ENCODE peak calls at places on chromosome 22, in four cellular contexts. I is cardiac fibroblast, K is AG10803, U is AG04450. T is an unnamed sample.

GRCh38 chr22:43420991-43421665 is 9.3 kb downstream of the MPPED1 start:
- DNase-seq in I (no peak), K (no peak), U (no peak), T (no peak)

GRCh38 chr22:17303441-17303839 is 65.8 kb upstream of the CECR2 start:
- DNase-seq in I (no peak), K (no peak), U (no peak), T (no peak)

GRCh38 chr22:19691721-19692341 is 22.5 kb upstream of the SEPTIN5 start:
- DNase-seq in I (peak), K (peak), U (peak), T (no peak)

GRCh38 chr22:44070029-44070428 is 45.9 kb downstream of the PARVB start:
- DNase-seq in I (no peak), K (no peak), U (no peak), T (no peak)

GRCh38 chr22:19149047-19149883 is 827 bp downstream of the GSC2 start:
- DNase-seq in I (no peak), K (no peak), U (no peak), T (no peak)

GRCh38 chr22:42994276-42994916 is 20.6 kb downstream of the PACSIN2 start:
- DNase-seq in I (no peak), K (no peak), U (no peak), T (no peak)

GRCh38 chr22:43136255-43136654 is 6.9 kb downstream of the MCAT start:
- DNase-seq in I (peak), K (no peak), U (no peak), T (no peak)

GRCh38 chr22:22556995-22557925 is 1.8 kb downstream of the PRAME start:
- DNase-seq in I (no peak), K (no peak), U (no peak), T (no peak)

GRCh38 chr22:24338701-24339451 is 68.2 kb downstream of the SPECC1L start:
- DNase-seq in I (no peak), K (peak), U (no peak), T (no peak)

GRCh38 chr22:39703890-39704658 is 133.5 kb downstream of the CACNA1I start:
- DNase-seq in I (peak), K (no peak), U (no peak), T (no peak)

GRCh38 chr22:32533265-32534068 is 58.9 kb downstream of the FBXO7 start:
- DNase-seq in I (no peak), K (peak), U (no peak), T (no peak)

GRCh38 chr22:20786048-20786447 is 12.1 kb downstream of the SERPIND1 start:
- DNase-seq in I (no peak), K (no peak), U (no peak), T (no peak)

GRCh38 chr22:33747576-33748180 is 172.6 kb downstream of the LARGE1 start:
- DNase-seq in I (no peak), K (no peak), U (no peak), T (no peak)

GRCh38 chr22:24244144-24244787 is 616 bp downstream of the GGT5 start:
- DNase-seq in I (peak), K (peak), U (no peak), T (no peak)

GRCh38 chr22:36467946-36468345 is 13.5 kb downstream of the TXN2 start:
- DNase-seq in I (peak), K (peak), U (peak), T (peak)

GRCh38 chr22:24450600-24450999 is 23.2 kb downstream of the ADORA2A start:
- DNase-seq in I (no peak), K (no peak), U (no peak), T (no peak)

DNA sequence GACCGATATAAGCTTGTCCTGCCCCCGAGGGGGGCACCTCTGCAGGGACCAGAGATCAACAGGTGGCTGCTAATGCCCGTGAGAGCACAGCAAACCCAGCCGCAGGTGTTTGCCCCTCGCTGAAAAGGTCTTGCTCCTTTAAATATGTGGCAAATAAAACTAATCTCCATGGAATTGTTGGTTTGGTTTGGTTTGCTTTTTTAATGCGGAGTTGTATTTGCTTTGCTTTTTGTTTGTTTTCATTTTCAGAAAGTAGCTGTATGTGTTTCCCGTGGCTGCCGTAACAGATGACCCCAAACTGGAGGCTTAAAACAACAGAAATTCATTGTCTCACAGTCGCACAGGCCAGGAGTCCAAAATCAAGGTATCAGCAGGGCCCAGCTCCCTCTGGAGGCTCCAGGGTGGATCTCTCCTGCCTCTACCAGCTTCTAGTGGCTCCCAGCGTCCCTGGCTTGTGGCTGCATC is 93.0 kb downstream of the CELSR1 start:
- DNase-seq in I (no peak), K (no peak), U (no peak), T (no peak)
- TF ChIP-seq CTCF in I (no peak), K (peak), U (peak), T (peak)

DNA sequence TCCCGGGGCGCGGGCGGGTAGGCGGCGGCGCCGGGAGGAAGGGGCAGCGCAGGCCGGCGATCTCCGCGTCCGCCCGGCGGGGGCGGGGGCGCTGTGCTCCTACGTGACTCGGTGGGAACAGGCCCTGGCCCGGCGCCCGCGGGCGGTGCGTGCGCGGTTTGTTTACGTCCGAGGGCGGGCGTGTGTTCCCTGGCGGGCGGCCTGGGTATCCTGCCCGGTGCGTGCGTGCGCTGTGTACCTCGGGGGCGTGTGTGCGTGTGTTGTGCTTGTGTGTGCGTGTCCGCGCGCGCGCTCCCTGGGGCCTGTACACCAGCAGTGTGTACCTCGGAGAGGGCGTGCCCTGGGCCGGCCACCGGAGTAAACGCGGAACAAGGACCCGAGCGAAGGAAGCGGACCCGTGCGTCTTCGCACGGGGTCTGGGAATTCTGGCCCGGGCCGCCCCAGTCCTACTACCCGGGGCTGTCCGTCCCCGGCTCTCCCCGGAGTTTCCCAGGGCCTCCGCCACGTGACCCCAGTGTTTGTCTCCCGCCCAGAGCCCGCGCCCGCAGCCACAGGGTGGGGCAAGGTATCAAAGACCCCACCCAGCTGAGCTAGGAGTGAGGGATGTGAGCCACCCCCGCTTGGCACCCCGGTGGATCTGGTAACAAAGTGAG is 769 bp downstream of the MAFF start:
- DNase-seq in I (peak), K (peak), U (peak), T (peak)
- TF ChIP-seq CTCF in I (no peak), K (no peak), U (no peak), T (peak)

GRCh38 chr22:41021655-41022454 is 70.5 kb upstream of the EP300 start:
- DNase-seq in I (peak), K (peak), U (no peak), T (peak)
- TF ChIP-seq CTCF in I (no peak), K (no peak), U (no peak), T (peak)

GRCh38 chr22:46881373-46882118 is 119.1 kb downstream of the TBC1D22A start:
- DNase-seq in I (no peak), K (peak), U (no peak), T (no peak)
- TF ChIP-seq CTCF in I (no peak), K (no peak), U (no peak), T (no peak)

DNA sequence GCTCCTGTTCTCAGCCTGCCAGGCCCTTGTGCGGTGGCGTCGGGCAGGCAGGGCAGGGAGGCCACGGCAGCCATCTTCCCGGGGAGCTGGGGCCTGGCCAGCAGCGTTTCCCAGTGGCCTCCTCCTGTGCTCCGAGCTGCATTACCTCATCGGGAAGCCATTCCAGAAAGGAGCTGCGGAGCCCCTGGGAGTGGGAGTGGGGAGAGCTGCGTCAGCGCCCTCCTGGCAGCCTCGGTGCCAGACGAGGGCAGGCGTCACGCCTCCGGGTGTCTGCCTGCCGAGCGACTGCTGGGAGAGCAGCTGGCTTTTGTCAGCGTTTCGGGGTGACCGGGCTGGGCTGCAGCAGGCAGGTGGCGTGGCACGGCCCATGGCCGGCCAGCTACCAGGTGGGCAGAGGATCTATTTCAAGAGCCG is 30.9 kb upstream of the WNT7B start:
- DNase-seq in I (peak), K (peak), U (peak), T (no peak)
- TF ChIP-seq CTCF in I (no peak), K (no peak), U (no peak), T (no peak)

GRCh38 chr22:29691636-29692326 is 28.0 kb upstream of the CABP7 start:
- DNase-seq in I (no peak), K (no peak), U (no peak), T (no peak)

GRCh38 chr22:29692327-29692640 is 27.5 kb upstream of the CABP7 start:
- DNase-seq in I (no peak), K (no peak), U (no peak), T (no peak)

GRCh38 chr22:29689201-29689871 is 30.5 kb upstream of the CABP7 start:
- DNase-seq in I (no peak), K (no peak), U (no peak), T (no peak)

GRCh38 chr22:29690481-29690880 is 29.3 kb upstream of the CABP7 start:
- DNase-seq in I (no peak), K (peak), U (no peak), T (no peak)

GRCh38 chr22:29689872-29690213 is 30.0 kb upstream of the CABP7 start:
- DNase-seq in I (peak), K (peak), U (peak), T (no peak)
- TF ChIP-seq CTCF in I (peak), K (peak), U (peak), T (peak)

GRCh38 chr22:49278357-49278756 is 549.3 kb downstream of the BRD1 start:
- DNase-seq in I (no peak), K (no peak), U (no peak), T (no peak)
- TF ChIP-seq CTCF in I (no peak), K (no peak), U (no peak), T (no peak)

T was measured in osteocyte.